ENCODE peak calls at places on chromosomes 6 and 20, in ten cellular contexts. J, V, L, Q, G, Z, X, E, T and W are unnamed samples.

GRCh38 chr20:54342258-54342782 is 133.1 kb upstream of the DOK5 start:
- DNase-seq in J (no peak), V (no peak), L (no peak), Q (no peak), G (no peak), Z (no peak), X (no peak), E (no peak), T (no peak), W (no peak)

GRCh38 chr6:72724545-72724944 is 102.7 kb downstream of the KCNQ5 start:
- DNase-seq in J (no peak), V (no peak), L (no peak), Q (no peak), G (no peak), Z (no peak), X (no peak), E (no peak), T (no peak), W (no peak)

GRCh38 chr20:15711177-15711576 is 862.1 kb downstream of the KIF16B start:
- DNase-seq in J (no peak), V (no peak), L (no peak), Q (no peak), G (no peak), Z (no peak), X (no peak), E (no peak), T (no peak), W (no peak)

GRCh38 chr6:116111552-116112528 is 11.2 kb downstream of the NT5DC1 start:
- DNase-seq in J (peak; percentile 37), V (no peak), L (peak; percentile 42), Q (no peak), G (peak; percentile 49), Z (peak; percentile 53), X (no peak), E (peak; percentile 8), T (no peak), W (peak; percentile 76)

GRCh38 chr6:3623451-3624267 is 127.9 kb downstream of the PXDC1 start:
- DNase-seq in J (no peak), V (no peak), L (no peak), Q (no peak), G (no peak), Z (no peak), X (no peak), E (no peak), T (peak; percentile 40), W (no peak)

GRCh38 chr6:501891-502601 is 110.5 kb downstream of the IRF4 start:
- DNase-seq in J (no peak), V (no peak), L (no peak), Q (no peak), G (peak; percentile 27), Z (no peak), X (no peak), E (no peak), T (no peak), W (peak; percentile 65)

GRCh38 chr6:152301806-152302568 is 335.2 kb downstream of the SYNE1 start:
- DNase-seq in J (peak; percentile 82), V (peak; percentile 76), L (peak; percentile 87), Q (peak; percentile 65), G (peak; percentile 86), Z (peak; percentile 84), X (peak; percentile 91), E (peak; percentile 61), T (peak; percentile 77), W (peak; percentile 95)

GRCh38 chr20:41643504-41643938 is 25.3 kb upstream of the CHD6 start:
- DNase-seq in J (peak; percentile 88), V (no peak), L (peak; percentile 55), Q (no peak), G (peak; percentile 64), Z (peak; percentile 64), X (no peak), E (peak; percentile 18), T (no peak), W (peak; percentile 50)

GRCh38 chr20:49804364-49804763 is 8.3 kb upstream of the SLC9A8 start:
- DNase-seq in J (no peak), V (no peak), L (no peak), Q (no peak), G (no peak), Z (no peak), X (no peak), E (no peak), T (no peak), W (peak; percentile 40)

GRCh38 chr20:17648306-17648646 is 33.8 kb downstream of the RRBP1 start:
- DNase-seq in J (no peak), V (no peak), L (peak; percentile 78), Q (no peak), G (no peak), Z (peak; percentile 50), X (no peak), E (no peak), T (no peak), W (peak; percentile 49)

GRCh38 chr6:163165922-163166321 is 248.6 kb upstream of the QKI start:
- DNase-seq in J (no peak), V (no peak), L (no peak), Q (no peak), G (no peak), Z (no peak), X (no peak), E (no peak), T (no peak), W (no peak)

GRCh38 chr20:23258747-23259121 is 91.9 kb upstream of the NXT1 start:
- DNase-seq in J (no peak), V (no peak), L (no peak), Q (no peak), G (no peak), Z (no peak), X (no peak), E (no peak), T (no peak), W (no peak)

GRCh38 chr6:14881399-14881798 is 364.5 kb upstream of the JARID2 start:
- DNase-seq in J (no peak), V (no peak), L (no peak), Q (no peak), G (no peak), Z (no peak), X (no peak), E (no peak), T (no peak), W (no peak)

GRCh38 chr20:37520417-37520751 is 666 bp upstream of the NNAT start:
- DNase-seq in J (peak; percentile 22), V (no peak), L (no peak), Q (no peak), G (no peak), Z (no peak), X (no peak), E (no peak), T (no peak), W (no peak)

GRCh38 chr20:37523012-37523391 is 2.0 kb downstream of the NNAT start:
- DNase-seq in J (peak; percentile 25), V (peak; percentile 76), L (no peak), Q (no peak), G (no peak), Z (no peak), X (no peak), E (no peak), T (no peak), W (no peak)

GRCh38 chr20:37521091-37521771 is at the start of gene NNAT:
- DNase-seq in J (peak; percentile 24), V (no peak), L (no peak), Q (no peak), G (no peak), Z (no peak), X (no peak), E (no peak), T (no peak), W (no peak)

GRCh38 chr20:37524221-37524700 is 3.2 kb downstream of the NNAT start:
- DNase-seq in J (peak; percentile 13), V (peak; percentile 97), L (no peak), Q (no peak), G (peak; percentile 64), Z (no peak), X (no peak), E (no peak), T (no peak), W (no peak)

GRCh38 chr20:37522258-37523011 is 1.4 kb downstream of the NNAT start:
- DNase-seq in J (peak; percentile 58), V (peak; percentile 89), L (no peak), Q (no peak), G (peak; percentile 68), Z (no peak), X (no peak), E (no peak), T (no peak), W (no peak)
- H3K4me3 ChIP-seq in J (no peak overlapping the region), V (peak overlapping the region; percentile 60), L (no peak overlapping the region), Q (peak overlapping the region; percentile 62), G (no peak overlapping the region), Z (no peak overlapping the region), X (no peak overlapping the region), E (no peak overlapping the region), T (peak overlapping the region; percentile 48), W (no peak overlapping the region)

GRCh38 chr6:109381747-109382575 is at the start of gene CD164:
- DNase-seq in J (peak; percentile 93), V (peak; percentile 91), L (peak; percentile 91), Q (peak; percentile 75), G (peak; percentile 94), Z (peak; percentile 93), X (peak; percentile 95), E (peak; percentile 80), T (peak; percentile 94), W (peak; percentile 96)
- TF ChIP-seq POLR2A in J (no peak), V (peak; percentile 98), L (peak; percentile 98), Q (peak; percentile 90), G (peak; percentile 99), Z (peak; percentile 96), X (peak; percentile 98), E (peak; percentile 80), T (peak; percentile 95), W (peak; percentile 98)

GRCh38 chr20:48682529-48683385 is 145.0 kb downstream of the PREX1 start:
- DNase-seq in J (peak; percentile 97), V (peak; percentile 67), L (peak; percentile 97), Q (no peak), G (peak; percentile 89), Z (peak; percentile 98), X (peak; percentile 87), E (no peak), T (peak; percentile 66), W (peak; percentile 46)
- H3K27ac ChIP-seq in J (peak overlapping the region; percentile 64), V (peak overlapping the region; percentile 52), L (peak overlapping the region; percentile 70), Q (peak overlapping the region; percentile 75), G (peak overlapping the region; percentile 78), Z (peak overlapping the region; percentile 67), X (peak overlapping the region; percentile 38), E (no peak overlapping the region), T (peak overlapping the region; percentile 52), W (peak overlapping the region; percentile 40)

DNA sequence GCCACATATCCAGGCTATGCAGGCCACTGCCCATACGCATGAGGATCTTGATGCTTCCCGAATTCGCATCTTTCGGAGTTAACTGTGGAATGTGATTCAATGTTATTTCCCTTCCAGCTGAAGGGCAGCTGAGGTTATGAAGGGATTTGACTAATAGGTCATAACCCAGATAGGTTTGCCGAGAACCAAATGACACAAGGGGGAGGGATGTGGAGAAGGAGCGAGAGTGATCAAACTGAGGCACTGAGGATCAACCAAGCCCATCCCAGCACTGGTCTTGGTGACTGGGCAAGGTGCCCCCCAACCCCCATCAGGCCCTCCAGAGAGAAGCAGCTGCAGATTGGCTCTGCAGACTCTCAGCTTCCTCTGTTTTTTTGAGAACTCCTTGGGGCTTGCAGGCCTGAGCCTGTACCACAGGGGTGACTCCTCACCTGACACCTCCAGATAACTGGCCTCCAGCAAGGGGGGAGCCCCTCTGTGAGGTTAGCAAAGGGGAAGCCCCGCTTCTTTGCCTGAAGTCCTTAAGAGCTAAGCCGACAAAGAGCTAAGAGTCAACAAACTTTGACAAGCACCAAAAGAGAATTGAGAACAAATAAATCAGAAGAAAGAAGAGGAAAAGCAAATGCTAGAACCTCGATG is 185.9 kb downstream of the PDE7B start:
- DNase-seq in J (no peak), V (no peak), L (no peak), Q (no peak), G (no peak), Z (no peak), X (no peak), E (no peak), T (no peak), W (peak; percentile 48)
- H3K4me3 ChIP-seq in J (peak overlapping the region; percentile 35), V (peak overlapping the region; percentile 29), L (peak overlapping the region; percentile 32), Q (no peak overlapping the region), G (no peak overlapping the region), Z (no peak overlapping the region), X (peak overlapping the region; percentile 33), E (no peak overlapping the region), T (peak overlapping the region; percentile 56), W (no peak overlapping the region)